ENCODE peak calls at places on chromosomes 6 and 20, in eight cellular contexts. G is right lobe of liver, Z is MM.1S, O is WERI-Rb-1, H is brain microvascular endothelial cell, V is pancreas, B is cardiac muscle cell, F is thoracic aorta. R is an unnamed sample. For H3K27me3, the result is how much of the 10 kb centered on the place peaks cover.

GRCh38 chr6:22194188-22194921 is 102.5 kb downstream of the PRL start:
- DNase-seq in G (no peak), Z (no peak), O (no peak), H (no peak), V (no peak), B (peak), F (no peak), R (no peak)

GRCh38 chr6:6725834-6726194 is 137.3 kb downstream of the LY86 start:
- DNase-seq in G (no peak), Z (no peak), O (no peak), H (no peak), V (no peak), B (no peak), F (no peak), R (no peak)

GRCh38 chr6:106318061-106318460 is 7.5 kb downstream of the ATG5 start:
- DNase-seq in G (no peak), Z (no peak), O (no peak), H (no peak), V (no peak), B (no peak), F (no peak), R (no peak)

GRCh38 chr20:61957961-61958715 is 107.5 kb downstream of the TAF4 start:
- DNase-seq in G (no peak), Z (no peak), O (no peak), H (no peak), V (no peak), B (no peak), F (no peak), R (no peak)

GRCh38 chr6:137240168-137240567 is 21.0 kb upstream of the IFNGR1 start:
- DNase-seq in G (no peak), Z (peak), O (no peak), H (peak), V (no peak), B (peak), F (no peak), R (no peak)

GRCh38 chr20:59340186-59340885 is 39.9 kb downstream of the EDN3 start:
- DNase-seq in G (no peak), Z (no peak), O (no peak), H (no peak), V (no peak), B (no peak), F (no peak), R (no peak)

GRCh38 chr20:38932457-38933120 is 6.4 kb downstream of the FAM83D start:
- DNase-seq in G (no peak), Z (no peak), O (no peak), H (peak), V (no peak), B (peak), F (no peak), R (no peak)

GRCh38 chr6:29926795-29927427 is 15.4 kb upstream of the HLA-A start:
- DNase-seq in G (peak), Z (peak), O (no peak), H (peak), V (peak), B (peak), F (no peak), R (peak)

GRCh38 chr6:4588581-4588980 is 187.6 kb upstream of the CDYL start:
- DNase-seq in G (no peak), Z (no peak), O (no peak), H (no peak), V (no peak), B (no peak), F (no peak), R (no peak)

GRCh38 chr20:53133628-53134027 is 161.5 kb downstream of the TSHZ2 start:
- DNase-seq in G (no peak), Z (no peak), O (no peak), H (no peak), V (no peak), B (no peak), F (no peak), R (no peak)

GRCh38 chr20:35237486-35237885 is 11.0 kb downstream of the MMP24 start:
- DNase-seq in G (no peak), Z (no peak), O (no peak), H (no peak), V (no peak), B (no peak), F (no peak), R (no peak)

GRCh38 chr6:65280060-65280459 is 427.0 kb downstream of the EYS start:
- DNase-seq in G (no peak), Z (no peak), O (no peak), H (no peak), V (no peak), B (no peak), F (no peak), R (no peak)

GRCh38 chr6:139732451-139732850 is 358.0 kb upstream of the CITED2 start:
- DNase-seq in G (no peak), Z (no peak), O (no peak), H (peak), V (no peak), B (peak), F (no peak), R (no peak)

GRCh38 chr6:118644007-118644406 is 7.4 kb downstream of the CEP85L start:
- DNase-seq in G (no peak), Z (no peak), O (no peak), H (peak), V (no peak), B (no peak), F (no peak), R (no peak)

GRCh38 chr20:54062812-54063280 is 7.5 kb downstream of the BCAS1 start:
- DNase-seq in G (no peak), Z (peak), O (no peak), H (peak), V (no peak), B (peak), F (no peak), R (peak)

GRCh38 chr6:135358907-135359459 is 138.6 kb downstream of the AHI1 start:
- DNase-seq in G (no peak), Z (no peak), O (no peak), H (no peak), V (no peak), B (peak), F (no peak), R (no peak)

GRCh38 chr6:163147988-163148387 is 266.5 kb upstream of the QKI start:
- DNase-seq in G (no peak), Z (no peak), O (no peak), H (peak), V (no peak), B (no peak), F (no peak), R (no peak)

GRCh38 chr6:136677822-136678221 is 114.5 kb downstream of the MAP3K5 start:
- DNase-seq in G (no peak), Z (no peak), O (no peak), H (no peak), V (no peak), B (no peak), F (no peak), R (no peak)

GRCh38 chr20:38187512-38187911 is 22.4 kb upstream of the TGM2 start:
- DNase-seq in G (peak), Z (no peak), O (peak), H (no peak), V (no peak), B (no peak), F (no peak), R (peak)

GRCh38 chr20:16608265-16608636 is 35.0 kb upstream of the KIF16B start:
- DNase-seq in G (no peak), Z (no peak), O (no peak), H (no peak), V (no peak), B (peak), F (no peak), R (no peak)

GRCh38 chr20:1863296-1863695 is 31.9 kb upstream of the SIRPA start:
- DNase-seq in G (no peak), Z (no peak), O (no peak), H (no peak), V (no peak), B (no peak), F (no peak), R (no peak)

GRCh38 chr6:146503096-146503495 is 40.5 kb upstream of the RAB32 start:
- DNase-seq in G (no peak), Z (no peak), O (no peak), H (no peak), V (no peak), B (no peak), F (no peak), R (no peak)

GRCh38 chr6:4155848-4156466 is 20.6 kb upstream of the ECI2 start:
- DNase-seq in G (no peak), Z (peak), O (peak), H (peak), V (peak), B (peak), F (peak), R (peak)

GRCh38 chr6:142838821-142839685 is 105.9 kb downstream of the HIVEP2 start:
- DNase-seq in G (no peak), Z (no peak), O (no peak), H (no peak), V (no peak), B (no peak), F (no peak), R (no peak)

GRCh38 chr6:137851669-137852068 is 15.4 kb upstream of the TNFAIP3 start:
- DNase-seq in G (no peak), Z (no peak), O (no peak), H (no peak), V (no peak), B (no peak), F (no peak), R (no peak)

GRCh38 chr6:50030777-50031562 is 9.2 kb upstream of the DEFB110 start:
- DNase-seq in G (no peak), Z (no peak), O (peak), H (no peak), V (no peak), B (no peak), F (no peak), R (peak)

GRCh38 chr6:166955865-166956443 is 396 bp downstream of the RNASET2 start:
- DNase-seq in G (no peak), Z (no peak), O (no peak), H (peak), V (no peak), B (no peak), F (no peak), R (peak)

GRCh38 chr20:52103911-52104545 is 87.6 kb downstream of the ZFP64 start:
- DNase-seq in G (no peak), Z (no peak), O (no peak), H (peak), V (no peak), B (peak), F (no peak), R (peak)
- H3K4me3 ChIP-seq in G (no peak), Z (no peak), O (no peak), H (peak), V (no peak), B (peak), F (peak), R (peak)

GRCh38 chr6:44110966-44111365 is 16.3 kb downstream of the MRPL14 start:
- DNase-seq in G (no peak), Z (no peak), O (no peak), H (no peak), V (no peak), B (no peak), F (no peak), R (no peak)

GRCh38 chr6:44113396-44113795 is 13.9 kb downstream of the MRPL14 start:
- DNase-seq in G (no peak), Z (no peak), O (no peak), H (no peak), V (no peak), B (no peak), F (no peak), R (no peak)

GRCh38 chr6:44110005-44110681 is 17.1 kb downstream of the MRPL14 start:
- DNase-seq in G (no peak), Z (peak), O (no peak), H (no peak), V (no peak), B (no peak), F (no peak), R (no peak)

GRCh38 chr6:44109212-44109611 is 18.0 kb downstream of the MRPL14 start:
- DNase-seq in G (no peak), Z (no peak), O (no peak), H (no peak), V (no peak), B (no peak), F (no peak), R (no peak)

GRCh38 chr6:44111434-44112417 is 15.5 kb downstream of the MRPL14 start:
- DNase-seq in G (no peak), Z (peak), O (no peak), H (no peak), V (no peak), B (no peak), F (no peak), R (no peak)
- H3K27me3 ChIP-seq in G (under half), Z (under half), O (under half), H (under half), V (under half), B (under half), F (under half), R (under half)

GRCh38 chr6:39915866-39916265 is 18.4 kb downstream of the MOCS1 start:
- DNase-seq in G (peak), Z (no peak), O (no peak), H (no peak), V (no peak), B (no peak), F (no peak), R (no peak)
- H3K4me3 ChIP-seq in G (no peak), Z (no peak), O (no peak), H (no peak), V (no peak), B (no peak), F (no peak), R (no peak)

GRCh38 chr6:101402618-101403002 is 9.1 kb downstream of the GRIK2 start:
- DNase-seq in G (no peak), Z (no peak), O (no peak), H (no peak), V (no peak), B (no peak), F (no peak), R (peak)
- H3K27me3 ChIP-seq in G (under half), Z (under half), O (under half), H (under half), V (under half), B (half or more), F (under half), R (half or more)

DNA sequence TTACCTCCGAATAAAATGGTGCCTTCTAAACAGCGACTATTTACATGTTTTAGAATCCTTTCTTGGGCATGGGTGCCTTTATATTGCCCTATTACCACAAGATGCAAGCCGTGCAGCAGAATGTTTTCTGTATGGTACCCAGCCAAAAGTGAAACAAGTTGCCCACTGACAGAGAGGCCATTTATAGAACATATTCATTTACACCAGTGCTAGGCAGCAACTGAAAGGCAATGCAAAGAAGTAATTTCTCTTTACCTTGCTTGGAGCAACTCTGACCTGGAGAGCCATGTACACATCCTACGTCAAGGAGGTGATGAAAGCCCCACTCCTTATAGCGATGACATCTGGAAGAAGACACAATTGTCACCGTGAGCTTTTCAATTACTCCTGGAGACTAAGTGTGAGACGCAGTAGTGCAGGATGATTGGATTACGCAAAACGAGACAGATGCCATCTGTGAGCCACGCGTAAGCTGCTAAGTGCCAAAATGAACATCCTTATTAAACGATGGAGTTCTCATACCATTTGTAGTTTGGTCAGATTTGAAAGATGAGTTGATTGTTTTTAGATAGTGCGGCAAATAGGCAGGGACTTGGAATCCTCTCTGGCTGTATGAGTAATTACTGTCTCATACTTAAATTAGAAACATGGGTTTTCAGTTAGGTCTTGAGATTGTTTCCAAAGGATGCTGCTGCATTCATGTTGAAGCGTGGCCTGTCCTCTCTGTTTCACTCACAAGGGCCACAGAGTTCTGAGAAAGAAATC is at the start of gene TMEM244:
- DNase-seq in G (no peak), Z (peak), O (peak), H (peak), V (no peak), B (no peak), F (no peak), R (no peak)
- H3K4me3 ChIP-seq in G (no peak), Z (peak), O (peak), H (peak), V (no peak), B (no peak), F (peak), R (no peak)

GRCh38 chr6:100456178-100456880 is 8.4 kb downstream of the SIM1 start:
- DNase-seq in G (no peak), Z (no peak), O (no peak), H (no peak), V (no peak), B (no peak), F (no peak), R (no peak)
- H3K27me3 ChIP-seq in G (half or more), Z (under half), O (under half), H (half or more), V (half or more), B (half or more), F (half or more), R (half or more)

GRCh38 chr6:15313367-15313766 is 67.5 kb downstream of the JARID2 start:
- DNase-seq in G (no peak), Z (no peak), O (no peak), H (no peak), V (peak), B (no peak), F (no peak), R (no peak)

GRCh38 chr6:15308445-15309213 is 62.8 kb downstream of the JARID2 start:
- DNase-seq in G (no peak), Z (no peak), O (no peak), H (no peak), V (no peak), B (no peak), F (no peak), R (no peak)

GRCh38 chr6:15309611-15310283 is 63.9 kb downstream of the JARID2 start:
- DNase-seq in G (no peak), Z (no peak), O (peak), H (no peak), V (no peak), B (no peak), F (no peak), R (no peak)

GRCh38 chr6:15310680-15311079 is 64.8 kb downstream of the JARID2 start:
- DNase-seq in G (no peak), Z (no peak), O (no peak), H (no peak), V (no peak), B (no peak), F (no peak), R (no peak)

DNA sequence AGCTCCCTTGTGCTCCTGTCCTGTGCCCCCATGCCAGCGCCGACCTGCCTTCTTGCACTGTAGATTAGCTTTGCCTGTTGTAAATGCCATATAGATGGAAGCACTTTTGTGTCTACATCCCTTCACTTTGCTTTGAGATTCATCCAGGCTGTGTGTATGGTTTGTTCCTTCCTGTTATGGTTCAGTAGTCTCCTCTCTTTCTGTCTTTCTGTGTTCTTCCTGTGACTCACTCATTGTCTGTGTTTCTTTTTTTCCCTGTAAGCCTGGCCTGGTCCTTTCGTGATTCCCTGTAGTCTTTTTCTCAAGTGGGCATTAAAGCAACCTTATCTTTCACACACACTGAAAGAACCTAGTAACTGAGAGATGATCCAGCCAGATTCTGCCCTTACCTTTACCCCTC is 66.6 kb downstream of the JARID2 start:
- DNase-seq in G (no peak), Z (no peak), O (no peak), H (no peak), V (no peak), B (peak), F (no peak), R (no peak)
- H3K4me3 ChIP-seq in G (no peak), Z (no peak), O (no peak), H (no peak), V (no peak), B (no peak), F (no peak), R (no peak)

GRCh38 chr6:1621328-1621701 is 11.6 kb downstream of the FOXC1 start:
- DNase-seq in G (peak), Z (no peak), O (no peak), H (no peak), V (no peak), B (no peak), F (no peak), R (peak)

GRCh38 chr6:1622220-1622841 is 12.6 kb downstream of the FOXC1 start:
- DNase-seq in G (peak), Z (no peak), O (no peak), H (no peak), V (no peak), B (no peak), F (no peak), R (no peak)

GRCh38 chr6:1619106-1619665 is 9.5 kb downstream of the FOXC1 start:
- DNase-seq in G (peak), Z (no peak), O (no peak), H (no peak), V (no peak), B (no peak), F (no peak), R (no peak)

GRCh38 chr6:1619666-1620503 is 10.2 kb downstream of the FOXC1 start:
- DNase-seq in G (peak), Z (no peak), O (no peak), H (no peak), V (no peak), B (no peak), F (no peak), R (peak)

GRCh38 chr6:1620504-1621327 is 11.0 kb downstream of the FOXC1 start:
- DNase-seq in G (peak), Z (no peak), O (no peak), H (no peak), V (no peak), B (no peak), F (no peak), R (no peak)
- H3K27me3 ChIP-seq in G (under half), Z (under half), O (under half), H (half or more), V (under half), B (half or more), F (under half), R (half or more)